ENCODE peak calls at places on chromosomes 5 and 9, in five cellular contexts. Y, M, A, T and S are unnamed samples.

GRCh38 chr9:74125916-74126315 is 371.2 kb upstream of the RORB start:
- DNase-seq in Y (no peak), A (no peak), M (no peak), T (no peak), S (no peak)

GRCh38 chr5:116454417-116454927 is 120.2 kb downstream of the SEMA6A start:
- DNase-seq in T (no peak), M (no peak), Y (no peak), A (no peak), S (no peak)

GRCh38 chr5:39113354-39113953 is 39.3 kb upstream of the RICTOR start:
- DNase-seq in A (no peak), M (no peak), Y (no peak), T (no peak), S (no peak)

GRCh38 chr9:88660611-88661010 is 125.6 kb downstream of the NXNL2 start:
- DNase-seq in Y (peak), M (no peak), A (no peak), T (no peak), S (no peak)

GRCh38 chr5:150641006-150641570 is 628 bp downstream of the SYNPO start:
- DNase-seq in T (no peak), A (no peak), Y (no peak), M (no peak), S (no peak)

GRCh38 chr5:111197523-111197922 is 26.7 kb upstream of the CAMK4 start:
- DNase-seq in T (no peak), Y (no peak), A (no peak), M (no peak), S (no peak)

GRCh38 chr5:33079548-33079947 is 361.2 kb upstream of the TARS1 start:
- DNase-seq in A (no peak), Y (no peak), T (no peak), M (no peak), S (no peak)

GRCh38 chr5:58940446-58940845 is 357.6 kb downstream of the RAB3C start:
- DNase-seq in T (no peak), M (no peak), Y (no peak), A (no peak), S (no peak)

GRCh38 chr5:134141346-134142050 is 27.0 kb downstream of the TCF7 start:
- DNase-seq in M (no peak), Y (no peak), T (no peak), A (no peak), S (no peak)

GRCh38 chr9:2014148-2014547 is 999 bp upstream of the SMARCA2 start:
- DNase-seq in A (no peak), M (no peak), Y (peak), T (no peak), S (no peak)

GRCh38 chr5:43336159-43336558 is 22.9 kb upstream of the HMGCS1 start:
- DNase-seq in T (no peak), M (no peak), Y (no peak), A (no peak), S (no peak)

GRCh38 chr5:77970891-77971290 is 194.8 kb upstream of the TBCA start:
- DNase-seq in T (no peak), M (no peak), A (no peak), Y (no peak), S (no peak)

GRCh38 chr5:10987881-10988504 is 227.0 kb upstream of the DAP start:
- DNase-seq in T (peak), Y (peak), M (peak), A (peak), S (peak)

GRCh38 chr5:411728-412127 is 31.2 kb upstream of the EXOC3 start:
- DNase-seq in A (no peak), M (no peak), T (no peak), Y (no peak), S (no peak)

GRCh38 chr9:134361843-134362414 is 35.7 kb downstream of the RXRA start:
- DNase-seq in M (no peak), A (no peak), Y (no peak), T (no peak), S (no peak)

GRCh38 chr5:154364845-154365244 is 81.0 kb upstream of the SAP30L start:
- DNase-seq in A (no peak), Y (no peak), T (no peak), M (no peak), S (no peak)

GRCh38 chr9:38687389-38687842 is 32.5 kb downstream of the FAM240B start:
- DNase-seq in T (no peak), Y (peak), A (no peak), M (peak), S (peak)

GRCh38 chr5:172881691-172882370 is 47.8 kb downstream of the ERGIC1 start:
- DNase-seq in Y (no peak), T (no peak), A (no peak), M (peak), S (no peak)

GRCh38 chr5:83102581-83102980 is 25.2 kb downstream of the XRCC4 start:
- DNase-seq in T (no peak), Y (no peak), A (no peak), M (no peak), S (no peak)

GRCh38 chr5:72531496-72532190 is 24.4 kb upstream of the ZNF366 start:
- DNase-seq in A (no peak), M (no peak), Y (peak), T (no peak), S (no peak)